ENCODE peak calls at places on chromosomes 4 and X, in five cellular contexts. R is H1, D is K562, L is GM12878, K is HepG2. O is an unnamed sample.

GRCh38 chr4:160026720-160027119 is 923.8 kb downstream of the RAPGEF2 start:
- DNase-seq in R (no peak), D (no peak), K (no peak), L (no peak), O (peak; percentile 39)

GRCh38 chr4:102598102-102598758 is 97.1 kb downstream of the NFKB1 start:
- DNase-seq in L (no peak), R (no peak), D (no peak), K (no peak), O (no peak)

GRCh38 chr4:52510939-52511583 is 148.0 kb downstream of the USP46 start:
- DNase-seq in R (no peak), L (no peak), D (no peak), K (no peak), O (no peak)

GRCh38 chr4:138113819-138114415 is 128.2 kb downstream of the SLC7A11 start:
- DNase-seq in L (no peak), K (peak; percentile 33), R (no peak), D (no peak), O (no peak)

GRCh38 chrX:153981771-153982533 is 9.4 kb downstream of the TMEM187 start:
- DNase-seq in L (no peak), D (no peak), K (no peak), R (no peak), O (no peak)

GRCh38 chr4:47525154-47525819 is 40.2 kb downstream of the ATP10D start:
- DNase-seq in K (no peak), L (no peak), R (no peak), D (no peak), O (peak; percentile 21)

GRCh38 chr4:151933122-151933827 is 172.5 kb upstream of the GATB start:
- DNase-seq in D (no peak), L (no peak), K (no peak), R (peak; percentile 43), O (no peak)

GRCh38 chr4:98659106-98659592 is 738 bp upstream of the TSPAN5 start:
- DNase-seq in R (no peak), D (no peak), K (no peak), L (no peak), O (no peak)

GRCh38 chr4:133084421-133084820 is 64.7 kb upstream of the PCDH10 start:
- DNase-seq in R (no peak), K (no peak), L (no peak), D (no peak), O (no peak)

GRCh38 chr4:8191136-8191747 is 7.8 kb upstream of the SH3TC1 start:
- DNase-seq in D (peak; percentile 68), K (peak; percentile 33), L (peak; percentile 44), R (no peak), O (peak; percentile 69)

GRCh38 chr4:97664741-97665140 is 478.5 kb downstream of the STPG2 start:
- DNase-seq in R (no peak), L (no peak), D (no peak), K (no peak), O (no peak)

GRCh38 chrX:155028749-155029360 is 2.2 kb downstream of the FUNDC2 start:
- DNase-seq in D (no peak), R (no peak), L (no peak), K (no peak), O (no peak)

GRCh38 chr4:101464596-101464995 is 117.3 kb upstream of the PPP3CA start:
- DNase-seq in L (no peak), R (no peak), K (no peak), D (no peak), O (no peak)

GRCh38 chr4:67909910-67910905 is 26.4 kb upstream of the TMPRSS11D start:
- DNase-seq in R (no peak), K (peak; percentile 4), L (no peak), D (peak; percentile 14), O (no peak)

GRCh38 chrX:75522565-75523411 is at the start of gene ZDHHC15:
- DNase-seq in K (no peak), R (peak; percentile 60), L (peak; percentile 13), D (no peak), O (no peak)

GRCh38 chrX:47129879-47130358 is 14.6 kb downstream of the NDUFB11 start:
- DNase-seq in L (no peak), R (no peak), D (no peak), K (no peak), O (no peak)

GRCh38 chr4:24091632-24092240 is 201.9 kb upstream of the PPARGC1A start:
- DNase-seq in R (no peak), L (no peak), D (no peak), K (peak; percentile 3), O (no peak)

GRCh38 chrX:17030092-17030491 is 83.6 kb downstream of the REPS2 start:
- DNase-seq in L (no peak), D (no peak), R (no peak), K (no peak), O (no peak)

GRCh38 chrX:3295731-3296130 is 50.7 kb downstream of the MXRA5 start:
- DNase-seq in L (no peak), R (peak; percentile 54), K (no peak), D (peak; percentile 58), O (peak; percentile 54)

GRCh38 chr4:119506761-119507160 is 121.8 kb downstream of the PDE5A start:
- DNase-seq in K (no peak), D (no peak), L (no peak), R (no peak), O (no peak)

GRCh38 chr4:81635747-81636146 is 164.0 kb upstream of the RASGEF1B start:
- DNase-seq in K (no peak), D (no peak), R (no peak), L (peak; percentile 31), O (peak; percentile 3)

GRCh38 chr4:38562751-38563198 is 101.2 kb upstream of the KLF3 start:
- DNase-seq in D (no peak), R (no peak), L (no peak), K (peak; percentile 18), O (no peak)

GRCh38 chr4:7764466-7764865 is 175.2 kb downstream of the AFAP1 start:
- DNase-seq in R (no peak), L (no peak), K (no peak), D (no peak), O (no peak)

GRCh38 chr4:177380730-177381287 is 61.4 kb downstream of the AGA start:
- DNase-seq in R (peak; percentile 72), D (peak; percentile 17), L (no peak), K (peak; percentile 64), O (no peak)

GRCh38 chrX:136086521-136086920 is 60.8 kb upstream of the FHL1 start:
- DNase-seq in L (no peak), R (no peak), K (no peak), D (no peak), O (no peak)

GRCh38 chr4:105191621-105192210 is 45.0 kb downstream of the TET2 start:
- DNase-seq in R (no peak), D (no peak), L (peak; percentile 81), K (no peak), O (no peak)

GRCh38 chrX:40150503-40150902 is 52.7 kb upstream of the BCOR start:
- DNase-seq in K (no peak), D (no peak), L (no peak), R (no peak), O (no peak)

GRCh38 chr4:168724243-168724642 is 227.4 kb downstream of the PALLD start:
- DNase-seq in L (no peak), R (no peak), K (no peak), D (no peak), O (no peak)

GRCh38 chr4:150960818-150961217 is 54.3 kb downstream of the LRBA start:
- DNase-seq in L (no peak), R (peak; percentile 71), K (peak; percentile 35), D (peak; percentile 57), O (no peak)

GRCh38 chr4:110869862-110870577 is 247.1 kb upstream of the PITX2 start:
- DNase-seq in L (peak; percentile 13), K (no peak), R (no peak), D (no peak), O (peak; percentile 24)

DNA sequence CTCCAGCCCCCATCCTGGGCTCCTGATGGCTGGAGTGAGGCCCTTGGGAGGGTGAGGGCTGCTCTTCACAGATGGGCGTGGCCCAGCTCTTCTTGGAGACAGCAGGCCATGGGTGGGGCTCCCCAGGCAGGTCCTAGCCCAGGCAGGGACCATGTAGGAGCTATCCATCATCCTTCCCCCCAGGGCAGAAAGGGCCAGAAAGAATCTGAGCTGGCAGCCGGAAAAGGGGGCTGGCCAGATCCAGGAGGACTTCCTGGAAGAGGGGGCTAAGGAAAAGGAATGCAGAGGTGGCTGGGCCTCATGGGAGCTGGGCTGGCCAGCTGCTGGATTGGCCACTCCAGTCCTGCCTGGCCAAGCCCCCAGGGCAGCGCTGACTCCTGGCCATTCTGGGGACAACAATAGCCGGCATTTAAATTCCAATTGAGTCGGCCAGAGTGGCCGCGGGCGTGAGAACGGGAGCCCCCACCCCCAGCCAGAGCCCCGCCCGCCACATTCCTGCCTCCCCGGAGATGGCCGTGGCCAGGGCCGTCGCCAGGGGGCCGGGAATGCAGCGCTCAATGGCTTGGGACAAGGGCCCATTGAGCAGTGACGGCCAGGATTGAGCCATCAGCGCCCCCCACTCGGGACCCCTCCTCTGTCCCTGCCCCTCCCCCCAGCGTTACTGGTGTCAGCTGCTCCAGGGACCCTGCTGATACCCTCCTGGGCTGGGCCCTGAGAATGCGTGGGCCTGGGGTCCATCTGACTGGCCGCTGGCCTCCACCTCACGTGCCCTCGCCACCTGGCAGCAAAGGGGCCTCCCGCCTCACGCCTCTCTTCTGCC is 15.1 kb upstream of the FGFR3 start:
- DNase-seq in K (peak; percentile 81), D (peak; percentile 82), L (no peak), R (peak; percentile 78), O (no peak)
- TF ChIP-seq SRF in K (no peak), D (no peak), L (no peak), R (no peak), O (no peak)

GRCh38 chr4:5052424-5052702 is 1.1 kb downstream of the STK32B start:
- DNase-seq in R (no peak), L (no peak), D (no peak), K (no peak), O (no peak)

GRCh38 chr4:5051210-5051691 is at the start of gene STK32B:
- DNase-seq in R (peak; percentile 81), K (no peak), D (peak; percentile 54), L (no peak), O (no peak)

GRCh38 chr4:5051692-5052423 is 578 bp downstream of the STK32B start:
- DNase-seq in K (no peak), R (peak; percentile 83), D (no peak), L (no peak), O (no peak)

GRCh38 chr4:5048721-5049120 is 2.6 kb upstream of the STK32B start:
- DNase-seq in R (no peak), D (no peak), K (no peak), L (no peak), O (no peak)

GRCh38 chr4:5050520-5050955 is 742 bp upstream of the STK32B start:
- DNase-seq in R (peak; percentile 82), K (peak; percentile 46), L (no peak), D (peak; percentile 65), O (peak; percentile 34)
- H2AFZ ChIP-seq in R (peak overlapping the region; percentile 80), K (no peak overlapping the region), L (no peak overlapping the region), D (peak overlapping the region; percentile 91), O (no peak overlapping the region)

DNA sequence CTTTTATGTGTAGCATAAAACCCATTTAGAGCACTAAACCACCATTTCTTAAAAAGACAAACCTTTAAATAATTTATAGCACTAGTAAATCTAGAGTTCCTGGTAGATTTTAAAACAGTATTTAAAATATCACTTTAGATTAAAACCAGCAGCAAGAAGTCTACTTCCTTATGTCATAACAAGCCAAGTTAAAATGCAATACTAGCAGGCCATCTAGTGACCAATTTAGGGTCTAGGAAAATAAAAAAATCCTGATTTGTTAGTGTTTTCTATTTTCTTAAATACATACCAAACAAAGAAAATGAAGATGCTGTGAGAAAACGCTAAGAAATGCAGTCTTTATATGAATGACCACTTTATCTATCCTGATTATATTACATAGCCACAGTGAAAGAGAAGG is 53.9 kb downstream of the PAPSS1 start:
- DNase-seq in K (peak; percentile 10), R (no peak), L (no peak), D (no peak), O (no peak)
- TF ChIP-seq YY1 in K (no peak), R (no peak), L (no peak), D (no peak), O (no peak)

GRCh38 chr4:85486425-85487101 is 11.6 kb downstream of the ARHGAP24 start:
- DNase-seq in R (no peak), K (no peak), D (no peak), L (no peak), O (no peak)
- TF ChIP-seq SRF in R (no peak), K (no peak), D (no peak), L (no peak), O (no peak)